ENCODE peak calls at places on chromosomes 16 and 17, in five cellular contexts. L is body of pancreas; F is BJ; Z is CD4-positive, alpha-beta T cell; O is PC-9. P is an unnamed sample.

GRCh38 chr17:7252176-7253043 is at the start of gene ELP5:
- DNase-seq in L (peak), F (peak), Z (peak), O (peak), P (peak)

GRCh38 chr17:73434154-73434553 is 122.4 kb upstream of the CDC42EP4 start:
- DNase-seq in L (no peak), F (no peak), Z (no peak), O (no peak), P (no peak)

GRCh38 chr16:4093495-4094137 is 22.6 kb downstream of the ADCY9 start:
- DNase-seq in L (no peak), F (no peak), Z (no peak), O (no peak), P (no peak)

GRCh38 chr16:13343981-13344380 is 442.6 kb downstream of the SHISA9 start:
- DNase-seq in L (no peak), F (no peak), Z (no peak), O (no peak), P (no peak)

GRCh38 chr17:65783845-65784334 is 222.4 kb upstream of the AXIN2 start:
- DNase-seq in L (no peak), F (peak), Z (no peak), O (peak), P (no peak)

GRCh38 chr17:72719582-72720493 is 372.6 kb downstream of the SLC39A11 start:
- DNase-seq in L (no peak), F (no peak), Z (peak), O (no peak), P (no peak)

GRCh38 chr16:20383106-20384029 is 21.2 kb downstream of the PDILT start:
- DNase-seq in L (peak), F (no peak), Z (peak), O (peak), P (no peak)

GRCh38 chr16:22784690-22785214 is 29.2 kb upstream of the HS3ST2 start:
- DNase-seq in L (no peak), F (no peak), Z (no peak), O (no peak), P (no peak)

GRCh38 chr16:75064403-75065148 is 52.0 kb downstream of the LDHD start:
- DNase-seq in L (no peak), F (no peak), Z (no peak), O (peak), P (no peak)

GRCh38 chr16:31043352-31043751 is 10.0 kb downstream of the STX4 start:
- DNase-seq in L (no peak), F (no peak), Z (no peak), O (no peak), P (no peak)

GRCh38 chr17:6090253-6090652 is 20.1 kb downstream of the WSCD1 start:
- DNase-seq in L (no peak), F (no peak), Z (no peak), O (no peak), P (no peak)

GRCh38 chr16:81574168-81574567 is 129.6 kb downstream of the CMIP start:
- DNase-seq in L (no peak), F (no peak), Z (no peak), O (peak), P (no peak)

GRCh38 chr16:66692341-66692740 is 4.2 kb downstream of the CMTM4 start:
- DNase-seq in L (no peak), F (no peak), Z (no peak), O (peak), P (no peak)

GRCh38 chr17:80263253-80264047 is 2.8 kb downstream of the RNF213 start:
- DNase-seq in L (peak), F (no peak), Z (peak), O (no peak), P (peak)

GRCh38 chr17:30677550-30678254 is 146.8 kb downstream of the CRLF3 start:
- DNase-seq in L (no peak), F (no peak), Z (no peak), O (no peak), P (no peak)

GRCh38 chr16:69089091-69089912 is 16.2 kb upstream of the HAS3 start:
- DNase-seq in L (peak), F (no peak), Z (no peak), O (peak), P (no peak)

GRCh38 chr17:64741038-64741641 is 79.0 kb upstream of the SMURF2 start:
- DNase-seq in L (peak), F (no peak), Z (no peak), O (no peak), P (no peak)

GRCh38 chr17:15289285-15290185 is 24.4 kb upstream of the PMP22 start:
- DNase-seq in L (no peak), F (no peak), Z (no peak), O (peak), P (no peak)

GRCh38 chr16:590875-591200 is 972 bp downstream of the RAB40C start:
- DNase-seq in L (no peak), F (no peak), Z (no peak), O (no peak), P (no peak)

DNA sequence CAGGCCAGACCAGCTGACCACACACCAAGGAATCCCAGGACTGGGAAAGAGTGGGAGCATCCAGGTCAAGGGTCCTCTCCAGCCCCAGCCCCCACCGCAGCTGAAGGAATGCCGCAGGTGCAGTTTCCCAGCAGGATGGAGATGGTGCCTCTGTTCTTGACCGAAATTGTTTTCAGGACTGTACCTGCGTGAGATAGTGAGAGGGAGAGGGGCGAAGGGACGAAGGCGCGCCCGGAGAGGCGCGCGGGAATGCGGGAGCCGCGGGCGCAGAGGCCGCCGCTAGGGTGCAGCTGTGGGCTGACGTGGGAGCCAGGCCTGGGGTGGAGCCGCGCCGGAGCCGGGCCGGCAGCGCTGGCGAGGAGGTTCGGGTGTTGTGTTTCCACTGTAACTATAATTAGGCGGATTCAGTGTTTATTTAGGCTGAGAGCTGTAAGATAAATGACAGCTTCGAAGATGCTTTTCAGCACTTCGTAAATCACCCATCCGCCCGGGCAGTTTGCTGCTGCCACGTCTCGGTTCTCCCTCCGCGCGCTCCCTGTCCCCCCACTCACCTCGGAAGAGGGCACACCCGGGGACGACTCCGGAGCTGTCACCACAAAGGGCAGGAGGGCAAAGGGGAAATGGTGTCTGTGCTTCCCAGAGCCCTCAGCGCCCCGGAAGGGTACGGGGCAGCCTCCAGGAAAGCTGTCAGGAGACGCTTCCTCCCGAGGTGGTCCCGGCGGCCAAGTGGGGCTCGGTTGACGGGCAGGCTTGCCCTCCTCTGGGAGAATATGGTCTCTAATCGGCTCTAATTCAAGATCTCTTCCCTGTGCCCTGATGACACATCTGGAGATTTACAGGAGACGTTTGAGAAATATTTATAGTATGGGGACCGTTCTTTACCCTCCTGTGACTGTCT is 38.2 kb downstream of the HOXB1 start:
- DNase-seq in L (peak), F (no peak), Z (peak), O (peak), P (no peak)
- TF ChIP-seq CTCF in L (peak), F (peak), Z (peak), O (peak), P (peak)

GRCh38 chr16:58638148-58639036 is 8.8 kb upstream of the CNOT1 start:
- DNase-seq in L (peak), F (peak), Z (no peak), O (peak), P (no peak)

GRCh38 chr16:58634265-58634802 is 4.7 kb upstream of the CNOT1 start:
- DNase-seq in L (no peak), F (no peak), Z (no peak), O (no peak), P (no peak)

GRCh38 chr16:58636474-58636873 is 6.8 kb upstream of the CNOT1 start:
- DNase-seq in L (no peak), F (no peak), Z (no peak), O (no peak), P (no peak)

GRCh38 chr16:58639230-58639629 is 9.6 kb upstream of the CNOT1 start:
- DNase-seq in L (no peak), F (no peak), Z (no peak), O (no peak), P (no peak)

DNA sequence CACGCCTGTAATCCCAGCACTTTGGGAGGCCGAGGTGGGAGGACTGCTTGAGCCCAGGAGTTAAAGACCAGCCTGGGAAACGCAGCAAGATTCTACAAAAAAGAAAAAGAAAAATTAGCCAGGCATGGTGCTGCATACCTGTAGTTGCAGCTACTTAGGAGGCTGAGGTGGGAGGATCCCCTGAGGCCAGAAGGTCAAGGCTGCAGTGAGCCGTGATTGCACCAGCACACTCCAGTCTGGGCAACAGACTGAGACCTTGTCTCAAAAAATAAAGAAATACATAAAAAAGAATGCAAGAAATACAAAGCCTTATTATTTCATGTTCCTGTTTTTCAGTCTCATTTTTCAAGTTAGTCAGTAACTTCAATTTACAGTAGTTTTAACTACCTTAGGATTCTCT is 5.9 kb upstream of the CNOT1 start:
- DNase-seq in L (no peak), F (no peak), Z (no peak), O (no peak), P (no peak)
- TF ChIP-seq CTCF in L (no peak), F (no peak), Z (no peak), O (no peak), P (no peak)

GRCh38 chr17:81428121-81428515 is 32.9 kb downstream of the BAHCC1 start:
- DNase-seq in L (peak), F (no peak), Z (no peak), O (no peak), P (no peak)
- TF ChIP-seq CTCF in L (no peak), F (no peak), Z (no peak), O (no peak), P (no peak)

DNA sequence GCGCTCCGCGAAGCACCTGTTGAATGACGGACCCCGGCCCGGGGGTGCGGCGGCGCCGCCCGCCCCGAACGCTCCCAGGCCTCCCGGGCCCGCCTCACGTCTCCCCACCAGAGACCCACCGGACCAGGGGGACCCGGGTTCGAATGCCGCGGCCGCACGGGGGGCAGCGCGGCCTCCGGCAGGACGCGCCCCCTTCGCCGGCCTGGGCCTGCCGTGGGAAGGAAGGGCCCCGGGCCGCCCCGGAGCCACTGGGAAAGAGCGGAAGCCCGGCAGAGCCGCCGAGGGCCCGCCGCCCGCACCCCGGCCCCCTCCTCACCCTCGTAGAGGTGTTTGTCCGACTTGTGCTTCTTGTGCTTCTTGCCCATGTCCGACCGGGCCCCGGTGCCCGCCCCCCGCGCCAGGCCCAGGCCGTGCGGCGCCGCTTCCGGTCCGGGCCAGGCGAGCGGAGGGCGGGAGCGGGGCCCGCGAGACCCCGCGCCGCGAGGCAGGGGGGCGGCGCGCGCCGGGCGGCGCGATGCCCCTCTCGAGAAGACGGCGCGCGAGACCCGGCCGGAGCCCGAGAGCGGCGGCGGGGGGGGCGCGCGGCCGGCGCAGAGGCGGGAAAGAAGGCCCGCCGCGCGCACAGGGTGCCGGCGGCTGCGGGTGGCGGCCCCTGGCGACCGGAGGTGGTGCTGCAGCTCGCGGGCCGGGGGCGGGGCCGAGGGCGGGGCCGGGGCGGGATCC is at the start of gene BRD7:
- DNase-seq in L (peak), F (no peak), Z (peak), O (peak), P (no peak)
- TF ChIP-seq CTCF in L (no peak), F (no peak), Z (no peak), O (no peak), P (no peak)

GRCh38 chr17:63442549-63443035 is 3.5 kb downstream of the CYB561 start:
- DNase-seq in L (peak), F (no peak), Z (no peak), O (no peak), P (no peak)
- TF ChIP-seq CTCF in L (peak), F (peak), Z (no peak), O (no peak), P (no peak)

DNA sequence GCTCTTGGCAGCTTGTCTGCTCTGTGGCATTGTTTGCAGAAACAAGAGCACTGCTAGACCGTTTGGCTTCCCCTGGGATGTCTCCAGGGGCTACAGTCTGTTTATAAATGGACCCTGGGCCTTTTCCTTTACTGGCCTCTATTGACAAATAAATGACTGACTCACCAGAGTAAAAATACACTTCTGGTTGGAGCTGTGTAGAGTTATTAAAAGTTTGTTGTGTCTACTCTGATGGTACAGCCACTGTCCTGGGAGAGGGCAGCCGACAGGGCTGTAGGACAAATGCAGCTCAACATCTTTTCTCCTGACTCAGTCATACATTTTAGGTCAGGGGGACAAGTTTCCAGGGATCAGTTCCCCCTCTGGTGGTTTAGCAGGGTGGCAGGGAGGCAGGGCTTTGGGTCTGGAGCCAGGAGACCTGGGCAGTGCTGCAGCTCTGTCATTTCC is 30.0 kb downstream of the FOXL1 start:
- DNase-seq in L (no peak), F (no peak), Z (no peak), O (no peak), P (no peak)
- TF ChIP-seq CTCF in L (no peak), F (peak), Z (no peak), O (no peak), P (no peak)

GRCh38 chr17:63700528-63701441 is 860 bp upstream of the LIMD2 start:
- DNase-seq in L (peak), F (no peak), Z (peak), O (no peak), P (no peak)
- TF ChIP-seq CTCF in L (no peak), F (no peak), Z (no peak), O (no peak), P (no peak)

DNA sequence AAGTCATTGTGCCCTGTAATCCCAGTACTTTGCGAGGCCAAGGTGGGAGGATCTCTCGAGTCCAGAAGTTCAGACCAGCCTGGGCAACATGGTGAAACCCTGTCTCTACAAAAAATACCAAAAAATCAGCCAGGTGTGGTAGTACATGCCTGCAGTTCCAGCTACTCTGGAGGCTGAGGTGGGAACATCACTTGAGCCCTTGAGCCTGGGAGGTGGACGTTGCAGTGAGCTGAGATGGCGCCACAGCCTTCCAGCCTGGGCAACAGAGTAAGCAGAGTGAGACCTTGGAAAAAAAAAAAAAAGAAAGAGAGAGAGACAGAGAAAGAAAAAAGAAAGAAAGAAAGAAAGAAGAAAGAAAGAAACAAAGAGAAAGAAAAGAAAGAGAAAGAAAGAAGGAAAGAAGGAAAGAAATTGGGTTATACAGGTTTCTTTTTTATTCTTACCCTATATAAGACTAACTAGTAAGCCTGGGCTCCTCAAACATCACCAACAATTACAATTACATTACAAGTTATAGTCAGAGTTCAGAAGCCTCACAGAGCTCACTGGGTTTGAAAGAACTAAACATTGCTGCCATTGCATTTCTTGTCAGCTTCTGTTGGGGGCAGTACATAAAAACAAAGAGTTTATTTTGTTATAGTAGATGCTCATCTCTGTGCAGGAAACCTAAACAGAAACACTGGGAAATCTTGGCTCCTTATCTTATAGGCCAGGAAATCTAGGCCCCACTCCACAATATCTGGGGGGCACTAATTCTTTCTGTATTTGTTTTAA is 6.7 kb upstream of the ABCA9 start:
- DNase-seq in L (no peak), F (no peak), Z (no peak), O (no peak), P (no peak)
- TF ChIP-seq CTCF in L (no peak), F (no peak), Z (no peak), O (no peak), P (no peak)

GRCh38 chr17:2251098-2251497 is 52.5 kb downstream of the SMG6 start:
- DNase-seq in L (no peak), F (no peak), Z (no peak), O (no peak), P (no peak)
- TF ChIP-seq CTCF in L (no peak), F (no peak), Z (no peak), O (no peak), P (no peak)

P was measured in CD14-positive monocyte.